ENCODE peak calls at places on chromosomes 5 and 9, in seven cellular contexts. O is adrenal gland, Y is neuronal stem cell, W is PC-3, M is WERI-Rb-1, U is tibial nerve, A is mucosa of descending colon. T is an unnamed sample.
A peak's percentile ranks its signal among the peaks of the same experiment; 100 is the strongest.

GRCh38 chr9:37904647-37905505 is 949 bp upstream of the SLC25A51 start:
- DNase-seq in O (no peak), Y (no peak), W (no peak), M (peak; percentile 46), U (peak; percentile 21), A (no peak), T (no peak)

GRCh38 chr9:93159601-93160418 is 24.1 kb upstream of the WNK2 start:
- DNase-seq in O (peak; percentile 87), Y (peak; percentile 81), W (peak; percentile 84), M (peak; percentile 89), U (peak; percentile 78), A (peak; percentile 86), T (peak; percentile 42)

GRCh38 chr5:157747173-157747758 is 3.8 kb downstream of the LSM11 start:
- DNase-seq in O (no peak), Y (no peak), W (no peak), M (no peak), U (no peak), A (no peak), T (no peak)

GRCh38 chr5:147803941-147804717 is 21.6 kb upstream of the JAKMIP2 start:
- DNase-seq in O (no peak), Y (no peak), W (peak; percentile 81), M (no peak), U (no peak), A (no peak), T (no peak)

GRCh38 chr9:16206560-16206959 is 653.7 kb downstream of the CCDC171 start:
- DNase-seq in O (no peak), Y (no peak), W (no peak), M (no peak), U (no peak), A (no peak), T (no peak)

GRCh38 chr9:18493361-18494015 is 19.5 kb downstream of the ADAMTSL1 start:
- DNase-seq in O (no peak), Y (no peak), W (peak; percentile 86), M (no peak), U (no peak), A (no peak), T (no peak)

GRCh38 chr5:71811779-71812178 is 92.7 kb downstream of the CARTPT start:
- DNase-seq in O (no peak), Y (no peak), W (no peak), M (no peak), U (no peak), A (no peak), T (no peak)

GRCh38 chr5:135578685-135579341 is at the start of gene CXCL14:
- DNase-seq in O (peak; percentile 54), Y (peak; percentile 67), W (no peak), M (peak; percentile 53), U (peak; percentile 50), A (peak; percentile 56), T (no peak)

GRCh38 chr5:96427823-96428222 is 5.2 kb downstream of the PCSK1 start:
- DNase-seq in O (no peak), Y (no peak), W (no peak), M (no peak), U (no peak), A (no peak), T (no peak)

GRCh38 chr9:115202960-115203751 is 85.2 kb upstream of the TNC start:
- DNase-seq in O (no peak), Y (no peak), W (no peak), M (no peak), U (no peak), A (no peak), T (no peak)

GRCh38 chr5:75617746-75618352 is 6.6 kb downstream of the ANKDD1B start:
- DNase-seq in O (no peak), Y (no peak), W (no peak), M (no peak), U (no peak), A (no peak), T (no peak)

GRCh38 chr9:2093920-2094597 is 78.9 kb downstream of the SMARCA2 start:
- DNase-seq in O (peak; percentile 29), Y (no peak), W (no peak), M (no peak), U (no peak), A (no peak), T (no peak)

GRCh38 chr5:96463106-96463505 is 30.1 kb upstream of the PCSK1 start:
- DNase-seq in O (no peak), Y (no peak), W (no peak), M (no peak), U (no peak), A (no peak), T (no peak)

GRCh38 chr5:7246312-7246711 is 149.6 kb upstream of the ADCY2 start:
- DNase-seq in O (no peak), Y (peak; percentile 51), W (no peak), M (no peak), U (no peak), A (no peak), T (no peak)

GRCh38 chr9:137487454-137488329 is 28.6 kb upstream of the NSMF start:
- DNase-seq in O (no peak), Y (no peak), W (no peak), M (no peak), U (no peak), A (peak; percentile 52), T (no peak)

DNA sequence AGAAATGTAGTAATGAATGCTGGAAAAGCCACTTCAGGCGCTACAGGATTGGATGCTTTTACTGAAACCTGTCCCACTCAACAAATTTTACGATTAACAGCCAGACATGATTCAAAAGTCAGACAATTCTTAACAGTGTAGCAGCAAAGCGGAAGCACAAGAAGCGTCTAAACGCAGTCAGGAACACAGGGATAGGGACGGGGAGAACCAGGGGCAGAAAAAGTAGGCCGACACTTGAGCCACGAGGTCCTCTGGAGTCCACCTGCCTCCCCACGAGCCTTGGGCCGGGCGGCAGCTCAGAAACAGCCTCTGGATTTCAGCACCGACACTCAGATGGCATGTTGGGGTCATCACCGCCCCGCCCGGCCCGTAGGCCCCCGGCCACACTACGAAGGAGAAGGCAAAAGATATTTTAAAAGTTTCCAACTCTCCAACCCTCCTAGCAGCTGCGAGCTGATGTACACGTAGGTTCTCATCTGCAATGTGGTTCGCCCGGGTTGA is 636 bp downstream of the RACK1 start:
- DNase-seq in O (no peak), Y (no peak), W (no peak), M (no peak), U (no peak), A (no peak), T (no peak)
- H3K36me3 ChIP-seq in O (peaks cover 4% of the 10 kb centered on the region), Y (peaks cover 55% of the 10 kb centered on the region), W (peaks cover 45% of the 10 kb centered on the region), M (peaks cover 52% of the 10 kb centered on the region), U (peaks cover 41% of the 10 kb centered on the region), A (peaks cover 8% of the 10 kb centered on the region), T (peaks cover 41% of the 10 kb centered on the region)

GRCh38 chr5:132227235-132227484 is 493 bp downstream of the P4HA2 start:
- DNase-seq in O (no peak), Y (no peak), W (no peak), M (no peak), U (no peak), A (no peak), T (no peak)

GRCh38 chr5:132229236-132229635 is 1.6 kb upstream of the P4HA2 start:
- DNase-seq in O (no peak), Y (no peak), W (no peak), M (no peak), U (no peak), A (no peak), T (no peak)

GRCh38 chr5:132226516-132227234 is 978 bp downstream of the P4HA2 start:
- DNase-seq in O (peak; percentile 21), Y (no peak), W (no peak), M (peak; percentile 8), U (no peak), A (no peak), T (no peak)

GRCh38 chr5:132227485-132228240 is at the start of gene P4HA2:
- DNase-seq in O (peak; percentile 87), Y (peak; percentile 76), W (peak; percentile 79), M (peak; percentile 87), U (peak; percentile 64), A (peak; percentile 91), T (no peak)

DNA sequence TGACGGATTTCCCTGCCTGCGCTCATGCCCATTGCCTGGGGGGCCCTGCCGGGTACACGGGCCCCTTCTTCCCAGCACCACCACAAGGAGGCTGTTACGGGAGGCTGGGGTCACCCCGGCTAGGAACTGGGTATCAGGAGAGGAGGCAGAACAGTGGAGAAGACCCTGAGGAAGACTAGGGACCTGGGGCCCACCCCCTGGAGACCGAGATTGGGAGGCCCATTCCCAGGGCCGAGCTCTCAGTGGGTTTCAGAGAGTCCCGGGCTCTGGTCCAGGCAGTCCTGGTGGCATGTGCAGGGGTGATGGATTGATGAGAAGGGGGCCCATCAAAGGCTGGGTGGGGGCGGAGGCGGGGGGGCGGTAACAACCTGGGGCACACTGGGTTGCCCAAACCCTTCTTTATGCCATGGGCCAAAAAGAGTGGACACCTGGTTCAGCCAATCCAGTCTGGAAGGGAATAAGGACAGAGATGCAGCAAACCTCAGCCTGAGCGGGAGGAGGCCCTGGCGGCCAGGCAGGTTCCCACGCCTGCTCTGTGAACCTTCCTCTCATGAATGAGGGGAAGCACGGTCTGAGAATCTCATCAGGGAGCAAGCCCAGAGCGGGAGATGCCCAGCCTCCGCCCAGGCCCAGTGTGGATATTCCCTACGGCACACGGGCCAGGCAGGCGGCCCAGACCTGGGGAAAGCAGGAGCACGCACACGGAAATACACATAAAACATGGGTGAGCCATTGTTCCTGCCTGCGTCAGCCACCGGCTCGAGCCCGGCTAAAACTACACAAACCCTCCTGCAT is 785 bp upstream of the P4HA2 start:
- DNase-seq in O (no peak), Y (no peak), W (no peak), M (peak; percentile 6), U (no peak), A (no peak), T (no peak)
- H3K4me3 ChIP-seq in O (peak overlapping the region; percentile 66), Y (peak overlapping the region; percentile 80), W (peak overlapping the region; percentile 69), M (peak overlapping the region; percentile 43), U (peak overlapping the region; percentile 89), A (peak overlapping the region; percentile 65), T (no peak overlapping the region)

DNA sequence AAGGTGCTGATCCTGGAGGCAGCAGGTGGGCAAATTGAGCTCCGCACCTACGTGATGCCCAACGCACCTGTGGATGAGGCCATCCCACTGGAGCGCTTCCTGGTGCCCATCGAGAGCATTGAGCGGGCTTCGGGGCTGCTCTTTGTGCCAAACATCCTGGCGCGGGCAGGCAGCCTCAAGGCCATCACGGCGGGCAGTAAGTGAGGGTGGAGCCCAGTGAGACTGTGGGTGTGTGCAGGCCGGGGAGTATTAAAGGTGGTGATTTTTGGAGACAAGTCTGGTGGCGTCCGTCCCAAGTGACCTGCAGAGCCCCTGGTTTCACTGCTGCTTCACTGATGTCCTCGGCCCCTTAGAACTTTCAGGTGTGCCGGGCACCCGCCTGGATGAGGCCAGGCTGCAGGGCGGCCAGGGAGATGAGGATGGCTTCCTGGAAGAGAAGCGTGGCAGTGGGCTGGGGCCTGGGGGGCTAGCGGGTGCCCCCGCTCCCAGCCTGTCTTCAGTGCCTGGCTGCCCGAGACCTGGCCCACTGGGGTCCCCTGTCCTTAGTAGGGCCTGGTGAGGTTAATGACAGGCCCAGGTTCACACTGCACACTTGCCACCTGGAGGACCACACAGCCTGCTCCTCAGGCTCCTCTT is 4.2 kb downstream of the ENDOG start:
- DNase-seq in O (peak; percentile 42), Y (no peak), W (no peak), M (no peak), U (no peak), A (no peak), T (no peak)
- H3K36me3 ChIP-seq in O (no peaks in the 10 kb centered on the region), Y (peaks cover 79% of the 10 kb centered on the region), W (peaks cover 9% of the 10 kb centered on the region), M (peaks cover 72% of the 10 kb centered on the region), U (peaks cover 70% of the 10 kb centered on the region), A (no peaks in the 10 kb centered on the region), T (peaks cover 42% of the 10 kb centered on the region)

DNA sequence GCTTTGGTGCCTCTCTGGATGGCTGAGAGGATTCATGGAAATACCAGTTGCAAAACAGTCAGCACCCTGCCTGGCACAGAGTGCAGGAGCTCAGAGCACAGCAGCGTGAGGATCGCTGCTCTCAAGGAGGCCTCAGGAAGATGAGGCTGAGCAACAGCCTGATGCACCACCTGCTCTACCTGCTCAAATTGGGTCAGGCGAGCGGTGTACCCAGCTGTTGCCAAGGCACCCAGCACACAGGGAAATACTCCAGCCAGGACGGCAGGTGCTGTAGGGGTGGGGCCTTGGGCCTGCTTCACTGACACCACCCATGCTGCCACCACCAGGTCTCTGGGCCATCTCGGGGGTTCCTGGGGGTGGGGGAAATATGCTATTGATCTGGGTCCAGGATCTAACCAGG is 4.3 kb downstream of the EEIG1 start:
- DNase-seq in O (no peak), Y (no peak), W (no peak), M (no peak), U (no peak), A (peak; percentile 90), T (no peak)
- H3K4me3 ChIP-seq in O (no peak overlapping the region), Y (no peak overlapping the region), W (no peak overlapping the region), M (no peak overlapping the region), U (peak overlapping the region; percentile 92), A (no peak overlapping the region), T (peak overlapping the region; percentile 97)

T was measured in CD4-positive, CD25-positive, alpha-beta regulatory T cell.